ENCODE peak calls at places on chromosomes 7 and 10, in ten cellular contexts. E is endothelial cell of umbilical vein, I is breast epithelium, A is H1, H is vagina, Q is transverse colon, W is stomach, C is K562, X is suprapubic skin, K is HCT116. O is an unnamed sample. For H3K36me3, the result is how much of the 10 kb centered on the place peaks cover.

GRCh38 chr7:151725844-151726770 is 150.8 kb downstream of the PRKAG2 start:
- DNase-seq in W (no peak), I (no peak), A (no peak), E (no peak), C (no peak), X (no peak), Q (no peak), H (no peak), K (no peak), O (no peak)

GRCh38 chr7:80098795-80099194 is 35.8 kb upstream of the GNAI1 start:
- DNase-seq in K (no peak), H (no peak), C (no peak), X (no peak), E (no peak), W (no peak), Q (no peak), I (no peak), A (no peak), O (no peak)

GRCh38 chr7:155869784-155870076 is 57.5 kb upstream of the SHH start:
- DNase-seq in Q (no peak), E (no peak), W (peak), C (no peak), K (no peak), X (peak), H (no peak), A (no peak), I (peak), O (no peak)

GRCh38 chr10:62858364-62858763 is 42.2 kb upstream of the EGR2 start:
- DNase-seq in I (peak), C (no peak), Q (no peak), X (no peak), A (no peak), E (no peak), W (no peak), H (no peak), K (peak), O (no peak)

GRCh38 chr10:104259999-104260774 is 5.5 kb downstream of the GSTO1 start:
- DNase-seq in W (no peak), X (no peak), A (no peak), H (no peak), E (peak), Q (no peak), C (peak), K (no peak), I (no peak), O (no peak)

GRCh38 chr10:95841711-95842498 is 65.9 kb upstream of the CC2D2B start:
- DNase-seq in I (no peak), A (peak), Q (peak), X (no peak), W (peak), C (peak), E (peak), H (no peak), K (peak), O (peak)

GRCh38 chr10:71081912-71082311 is 130.5 kb upstream of the UNC5B start:
- DNase-seq in H (peak), C (no peak), Q (peak), I (peak), K (no peak), W (peak), X (peak), E (no peak), A (no peak), O (no peak)

GRCh38 chr10:46022978-46023702 is 7.3 kb downstream of the NCOA4 start:
- DNase-seq in E (peak), K (peak), C (peak), A (peak), X (peak), H (no peak), W (peak), Q (peak), I (peak), O (peak)

GRCh38 chr7:85019778-85020177 is 167.1 kb downstream of the SEMA3D start:
- DNase-seq in H (no peak), Q (no peak), X (no peak), W (no peak), K (no peak), A (no peak), I (no peak), E (no peak), C (no peak), O (no peak)

GRCh38 chr10:58560068-58560467 is 47.4 kb downstream of the BICC1 start:
- DNase-seq in C (no peak), I (no peak), W (no peak), H (no peak), K (no peak), Q (no peak), A (no peak), E (no peak), X (no peak), O (no peak)

GRCh38 chr10:93703066-93703465 is 674 bp upstream of the FRA10AC1 start:
- DNase-seq in C (no peak), Q (no peak), H (no peak), A (no peak), X (no peak), W (no peak), I (no peak), K (no peak), E (no peak), O (peak)

GRCh38 chr7:75955293-75955938 is 39.0 kb downstream of the TMEM120A start:
- DNase-seq in X (no peak), A (no peak), K (no peak), E (no peak), I (no peak), C (no peak), Q (no peak), W (no peak), H (no peak), O (no peak)

GRCh38 chr10:28302668-28303488 is at the start of gene MPP7:
- DNase-seq in Q (peak), E (peak), X (peak), K (peak), C (peak), I (peak), W (peak), H (peak), A (peak), O (peak)
- TF ChIP-seq POLR2AphosphoS5 in Q (peak), E (no peak), X (peak), K (peak), C (no peak), I (no peak), W (peak), H (peak), A (peak), O (peak)

DNA sequence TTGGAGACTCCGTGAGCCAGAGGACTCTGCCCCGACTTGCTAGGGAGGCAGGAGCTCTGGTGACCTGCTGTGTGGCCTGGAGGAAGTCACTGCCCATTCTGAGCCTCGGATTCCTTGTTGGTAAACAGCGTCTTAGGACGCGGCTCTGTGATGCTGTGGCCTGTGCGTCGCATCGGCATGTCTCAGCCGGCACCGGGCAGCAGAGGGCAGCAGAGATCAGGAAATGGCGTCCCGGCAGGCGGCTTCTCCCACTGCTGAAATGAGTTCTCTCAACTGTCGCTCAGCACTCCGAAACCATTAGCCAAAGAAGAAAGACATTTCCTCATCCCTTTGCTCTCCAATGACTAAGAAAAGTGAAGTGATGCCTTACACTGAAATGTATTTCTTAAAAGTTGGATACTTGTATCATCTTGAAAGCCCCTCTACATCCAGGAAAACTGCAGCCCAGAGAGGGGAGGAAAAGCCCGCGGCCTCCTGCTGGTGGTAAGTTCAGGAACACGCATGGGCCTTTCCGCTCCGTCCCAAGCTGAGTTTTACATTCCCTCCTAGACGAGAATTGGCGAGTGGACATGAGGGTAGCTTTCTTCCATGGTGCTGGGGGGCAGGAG is 91.7 kb downstream of the WDR11 start:
- DNase-seq in X (peak), I (peak), Q (peak), E (peak), W (peak), K (peak), A (peak), H (peak), C (peak), O (peak)
- H3K36me3 ChIP-seq in X (under half), I (under half), Q (under half), E (under half), W (under half), K (under half), A (under half), H (under half), C (under half), O (under half)

GRCh38 chr7:7569113-7569527 is 2.4 kb downstream of the MIOS start:
- DNase-seq in E (no peak), H (no peak), I (no peak), Q (no peak), A (no peak), X (no peak), C (no peak), K (no peak), W (no peak), O (no peak)
- TF ChIP-seq POLR2A in E (no peak), H (no peak), I (no peak), Q (no peak), A (no peak), X (no peak), C (no peak), K (no peak), W (no peak), O (no peak)

GRCh38 chr7:74657692-74658170 is at the start of gene GTF2I:
- DNase-seq in I (peak), C (no peak), K (no peak), Q (no peak), W (peak), X (peak), E (no peak), A (no peak), H (no peak), O (no peak)
- TF ChIP-seq POLR2AphosphoS5 in I (no peak), C (no peak), K (peak), Q (no peak), W (no peak), X (no peak), E (no peak), A (no peak), H (peak), O (no peak)

O was measured in prostate gland.